ENCODE peak calls at places on chromosomes 2 and 18, in four cellular contexts. One of them, this sample, is unnamed.

GRCh38 chr2:85699325-85699724 is 5.2 kb downstream of the GNLY start:
- DNase-seq in activated T-cell treated with anti-CD3 and anti-CD28 coated beads for 24 hours: no peak
- DNase-seq in effector CD8-positive, alpha-beta T cell: no peak
- DNase-seq in GM23248: no peak
- DNase-seq in this sample: no peak

GRCh38 chr2:172113617-172114016 is 10.9 kb upstream of the DLX2 start:
- DNase-seq in activated T-cell treated with anti-CD3 and anti-CD28 coated beads for 24 hours: no peak
- DNase-seq in effector CD8-positive, alpha-beta T cell: no peak
- DNase-seq in GM23248: peak; percentile 63
- DNase-seq in this sample: no peak

GRCh38 chr2:29073913-29074312 is 410 bp downstream of the PCARE start:
- DNase-seq in activated T-cell treated with anti-CD3 and anti-CD28 coated beads for 24 hours: no peak
- DNase-seq in effector CD8-positive, alpha-beta T cell: no peak
- DNase-seq in GM23248: no peak
- DNase-seq in this sample: no peak

GRCh38 chr2:34096552-34097171 is 497.6 kb upstream of the FAM98A start:
- DNase-seq in activated T-cell treated with anti-CD3 and anti-CD28 coated beads for 24 hours: peak; percentile 16
- DNase-seq in effector CD8-positive, alpha-beta T cell: no peak
- DNase-seq in GM23248: peak; percentile 60
- DNase-seq in this sample: peak; percentile 26

GRCh38 chr2:159208449-159208848 is 78.1 kb downstream of the WDSUB1 start:
- DNase-seq in activated T-cell treated with anti-CD3 and anti-CD28 coated beads for 24 hours: no peak
- DNase-seq in effector CD8-positive, alpha-beta T cell: no peak
- DNase-seq in GM23248: no peak
- DNase-seq in this sample: no peak

GRCh38 chr2:145316496-145316895 is 796.6 kb upstream of the ZEB2 start:
- DNase-seq in activated T-cell treated with anti-CD3 and anti-CD28 coated beads for 24 hours: no peak
- DNase-seq in effector CD8-positive, alpha-beta T cell: no peak
- DNase-seq in GM23248: no peak
- DNase-seq in this sample: no peak

GRCh38 chr18:23176701-23177432 is 41.6 kb downstream of the CABLES1 start:
- DNase-seq in activated T-cell treated with anti-CD3 and anti-CD28 coated beads for 24 hours: no peak
- DNase-seq in effector CD8-positive, alpha-beta T cell: no peak
- DNase-seq in GM23248: no peak
- DNase-seq in this sample: no peak

GRCh38 chr2:71244302-71244660 is 17.4 kb upstream of the PAIP2B start:
- DNase-seq in activated T-cell treated with anti-CD3 and anti-CD28 coated beads for 24 hours: no peak
- DNase-seq in effector CD8-positive, alpha-beta T cell: no peak
- DNase-seq in GM23248: no peak
- DNase-seq in this sample: no peak

GRCh38 chr18:48340502-48340901 is 68.7 kb downstream of the ZBTB7C start:
- DNase-seq in activated T-cell treated with anti-CD3 and anti-CD28 coated beads for 24 hours: no peak
- DNase-seq in effector CD8-positive, alpha-beta T cell: no peak
- DNase-seq in GM23248: no peak
- DNase-seq in this sample: no peak

GRCh38 chr2:233481368-233482142 is 85.0 kb downstream of the USP40 start:
- DNase-seq in activated T-cell treated with anti-CD3 and anti-CD28 coated beads for 24 hours: no peak
- DNase-seq in effector CD8-positive, alpha-beta T cell: no peak
- DNase-seq in GM23248: no peak
- DNase-seq in this sample: no peak

GRCh38 chr2:159797468-159798375 is at the start of gene CD302:
- DNase-seq in activated T-cell treated with anti-CD3 and anti-CD28 coated beads for 24 hours: peak; percentile 20
- DNase-seq in effector CD8-positive, alpha-beta T cell: peak; percentile 13
- DNase-seq in GM23248: peak; percentile 87
- DNase-seq in this sample: peak; percentile 4

GRCh38 chr18:39271654-39272053 is 1706.1 kb upstream of the CELF4 start:
- DNase-seq in activated T-cell treated with anti-CD3 and anti-CD28 coated beads for 24 hours: no peak
- DNase-seq in effector CD8-positive, alpha-beta T cell: no peak
- DNase-seq in GM23248: no peak
- DNase-seq in this sample: no peak

GRCh38 chr2:45199973-45200372 is 190.7 kb upstream of the SIX2 start:
- DNase-seq in activated T-cell treated with anti-CD3 and anti-CD28 coated beads for 24 hours: no peak
- DNase-seq in effector CD8-positive, alpha-beta T cell: no peak
- DNase-seq in GM23248: peak; percentile 84
- DNase-seq in this sample: no peak

GRCh38 chr2:53058526-53058925 is 709.1 kb upstream of the CHAC2 start:
- DNase-seq in activated T-cell treated with anti-CD3 and anti-CD28 coated beads for 24 hours: no peak
- DNase-seq in effector CD8-positive, alpha-beta T cell: no peak
- DNase-seq in GM23248: peak; percentile 42
- DNase-seq in this sample: no peak

GRCh38 chr2:207008105-207008990 is 69.0 kb downstream of the CPO start:
- DNase-seq in activated T-cell treated with anti-CD3 and anti-CD28 coated beads for 24 hours: no peak
- DNase-seq in effector CD8-positive, alpha-beta T cell: no peak
- DNase-seq in GM23248: peak; percentile 72
- DNase-seq in this sample: no peak

GRCh38 chr18:74604774-74605173 is 7.1 kb downstream of the ZNF407 start:
- DNase-seq in activated T-cell treated with anti-CD3 and anti-CD28 coated beads for 24 hours: no peak
- DNase-seq in effector CD8-positive, alpha-beta T cell: no peak
- DNase-seq in GM23248: peak; percentile 38
- DNase-seq in this sample: no peak

GRCh38 chr2:118177932-118178331 is 89.7 kb downstream of the INSIG2 start:
- DNase-seq in activated T-cell treated with anti-CD3 and anti-CD28 coated beads for 24 hours: no peak
- DNase-seq in effector CD8-positive, alpha-beta T cell: no peak
- DNase-seq in GM23248: no peak
- DNase-seq in this sample: no peak

GRCh38 chr18:21725201-21725600 is 15.4 kb upstream of the MIB1 start:
- DNase-seq in activated T-cell treated with anti-CD3 and anti-CD28 coated beads for 24 hours: no peak
- DNase-seq in effector CD8-positive, alpha-beta T cell: no peak
- DNase-seq in GM23248: no peak
- DNase-seq in this sample: no peak

GRCh38 chr2:216109962-216110614 is 940 bp downstream of the XRCC5 start:
- DNase-seq in activated T-cell treated with anti-CD3 and anti-CD28 coated beads for 24 hours: no peak
- DNase-seq in effector CD8-positive, alpha-beta T cell: no peak
- DNase-seq in GM23248: peak; percentile 76
- DNase-seq in this sample: no peak

GRCh38 chr2:62116983-62117382 is 78.9 kb upstream of the B3GNT2 start:
- DNase-seq in activated T-cell treated with anti-CD3 and anti-CD28 coated beads for 24 hours: no peak
- DNase-seq in effector CD8-positive, alpha-beta T cell: no peak
- DNase-seq in GM23248: no peak
- DNase-seq in this sample: no peak

GRCh38 chr2:175806570-175806969 is 195.5 kb downstream of the LNPK start:
- DNase-seq in activated T-cell treated with anti-CD3 and anti-CD28 coated beads for 24 hours: no peak
- DNase-seq in effector CD8-positive, alpha-beta T cell: no peak
- DNase-seq in GM23248: no peak
- DNase-seq in this sample: no peak

GRCh38 chr18:44341759-44342158 is 338.9 kb upstream of the SETBP1 start:
- DNase-seq in activated T-cell treated with anti-CD3 and anti-CD28 coated beads for 24 hours: no peak
- DNase-seq in effector CD8-positive, alpha-beta T cell: no peak
- DNase-seq in GM23248: peak; percentile 42
- DNase-seq in this sample: no peak

GRCh38 chr2:241901018-241901380 is 31.5 kb downstream of the RTP5 start:
- DNase-seq in activated T-cell treated with anti-CD3 and anti-CD28 coated beads for 24 hours: no peak
- DNase-seq in effector CD8-positive, alpha-beta T cell: no peak
- DNase-seq in GM23248: no peak
- DNase-seq in this sample: no peak

GRCh38 chr2:223954401-223954800 is 2.9 kb upstream of the MRPL44 start:
- DNase-seq in activated T-cell treated with anti-CD3 and anti-CD28 coated beads for 24 hours: no peak
- DNase-seq in effector CD8-positive, alpha-beta T cell: no peak
- DNase-seq in GM23248: peak; percentile 86
- DNase-seq in this sample: no peak

GRCh38 chr2:61018319-61018750 is 280 bp upstream of the PUS10 start:
- DNase-seq in activated T-cell treated with anti-CD3 and anti-CD28 coated beads for 24 hours: no peak
- DNase-seq in effector CD8-positive, alpha-beta T cell: no peak
- DNase-seq in GM23248: peak; percentile 75
- DNase-seq in this sample: no peak

GRCh38 chr2:73862987-73863386 is 29.8 kb upstream of the ACTG2 start:
- DNase-seq in activated T-cell treated with anti-CD3 and anti-CD28 coated beads for 24 hours: no peak
- DNase-seq in effector CD8-positive, alpha-beta T cell: no peak
- DNase-seq in GM23248: no peak
- DNase-seq in this sample: no peak

GRCh38 chr2:56168163-56168562 is 15.6 kb upstream of the CCDC85A start:
- DNase-seq in activated T-cell treated with anti-CD3 and anti-CD28 coated beads for 24 hours: no peak
- DNase-seq in effector CD8-positive, alpha-beta T cell: no peak
- DNase-seq in GM23248: peak; percentile 64
- DNase-seq in this sample: no peak

GRCh38 chr2:2599441-2599840 is 268.4 kb upstream of the MYT1L start:
- DNase-seq in activated T-cell treated with anti-CD3 and anti-CD28 coated beads for 24 hours: no peak
- DNase-seq in effector CD8-positive, alpha-beta T cell: no peak
- DNase-seq in GM23248: no peak
- DNase-seq in this sample: no peak

GRCh38 chr2:58072102-58072501 is 25.5 kb downstream of the VRK2 start:
- DNase-seq in activated T-cell treated with anti-CD3 and anti-CD28 coated beads for 24 hours: no peak
- DNase-seq in effector CD8-positive, alpha-beta T cell: no peak
- DNase-seq in GM23248: no peak
- DNase-seq in this sample: no peak

GRCh38 chr2:237450108-237450507 is 36.1 kb upstream of the COL6A3 start:
- DNase-seq in activated T-cell treated with anti-CD3 and anti-CD28 coated beads for 24 hours: no peak
- DNase-seq in effector CD8-positive, alpha-beta T cell: no peak
- DNase-seq in GM23248: no peak
- DNase-seq in this sample: no peak

GRCh38 chr2:37337636-37338280 is 6.7 kb upstream of the QPCT start:
- DNase-seq in activated T-cell treated with anti-CD3 and anti-CD28 coated beads for 24 hours: no peak
- DNase-seq in effector CD8-positive, alpha-beta T cell: no peak
- DNase-seq in GM23248: no peak
- DNase-seq in this sample: no peak

GRCh38 chr2:197296861-197297260 is 13.7 kb downstream of the ANKRD44 start:
- DNase-seq in activated T-cell treated with anti-CD3 and anti-CD28 coated beads for 24 hours: no peak
- DNase-seq in effector CD8-positive, alpha-beta T cell: no peak
- DNase-seq in GM23248: no peak
- DNase-seq in this sample: no peak

This sample was measured in T-helper 9 cell.